ENCODE peak calls at places on chromosome 11, in five cellular contexts. One of them, this sample, is unnamed.

GRCh38 chr11:113618360-113618759 is 87.7 kb downstream of the TMPRSS5 start:
- DNase-seq in GM13977: no peak
- DNase-seq in NCI-H2171: no peak
- DNase-seq in AG08396: peak; percentile 22
- DNase-seq in activated naive CD4-positive, alpha-beta T cell: no peak
- DNase-seq in this sample: no peak

GRCh38 chr11:120964857-120965256 is 59.0 kb upstream of the TBCEL start:
- DNase-seq in activated naive CD4-positive, alpha-beta T cell: no peak
- DNase-seq in GM13977: no peak
- DNase-seq in NCI-H2171: no peak
- DNase-seq in AG08396: no peak
- DNase-seq in this sample: no peak

GRCh38 chr11:31646206-31646605 is 136.6 kb downstream of the ELP4 start:
- DNase-seq in AG08396: no peak
- DNase-seq in activated naive CD4-positive, alpha-beta T cell: no peak
- DNase-seq in GM13977: no peak
- DNase-seq in NCI-H2171: no peak
- DNase-seq in this sample: no peak

GRCh38 chr11:71542856-71543743 is 5.1 kb upstream of the KRTAP5-9 start:
- DNase-seq in activated naive CD4-positive, alpha-beta T cell: no peak
- DNase-seq in GM13977: no peak
- DNase-seq in AG08396: no peak
- DNase-seq in NCI-H2171: no peak
- DNase-seq in this sample: no peak

GRCh38 chr11:19338375-19338774 is 97.6 kb upstream of the E2F8 start:
- DNase-seq in GM13977: no peak
- DNase-seq in NCI-H2171: no peak
- DNase-seq in AG08396: no peak
- DNase-seq in activated naive CD4-positive, alpha-beta T cell: no peak
- DNase-seq in this sample: no peak

GRCh38 chr11:88404363-88404762 is 66.8 kb upstream of the CTSC start:
- DNase-seq in activated naive CD4-positive, alpha-beta T cell: no peak
- DNase-seq in GM13977: no peak
- DNase-seq in AG08396: no peak
- DNase-seq in NCI-H2171: no peak
- DNase-seq in this sample: no peak

GRCh38 chr11:118213774-118214173 is 11.0 kb downstream of the JAML start:
- DNase-seq in AG08396: no peak
- DNase-seq in NCI-H2171: no peak
- DNase-seq in activated naive CD4-positive, alpha-beta T cell: no peak
- DNase-seq in GM13977: no peak
- DNase-seq in this sample: no peak

GRCh38 chr11:59778122-59778521 is 22.9 kb downstream of the STX3 start:
- DNase-seq in GM13977: no peak
- DNase-seq in AG08396: no peak
- DNase-seq in activated naive CD4-positive, alpha-beta T cell: no peak
- DNase-seq in NCI-H2171: no peak
- DNase-seq in this sample: no peak

GRCh38 chr11:126646701-126647209 is 291.3 kb downstream of the ST3GAL4 start:
- DNase-seq in activated naive CD4-positive, alpha-beta T cell: no peak
- DNase-seq in NCI-H2171: no peak
- DNase-seq in AG08396: no peak
- DNase-seq in GM13977: no peak
- DNase-seq in this sample: no peak

GRCh38 chr11:116644948-116645305 is 127.9 kb downstream of the BUD13 start:
- DNase-seq in NCI-H2171: no peak
- DNase-seq in activated naive CD4-positive, alpha-beta T cell: no peak
- DNase-seq in GM13977: no peak
- DNase-seq in AG08396: no peak
- DNase-seq in this sample: no peak

GRCh38 chr11:534592-535518 is 521 bp downstream of the HRAS start:
- DNase-seq in NCI-H2171: no peak
- DNase-seq in AG08396: peak; percentile 58
- DNase-seq in activated naive CD4-positive, alpha-beta T cell: no peak
- DNase-seq in GM13977: peak; percentile 63
- DNase-seq in this sample: no peak

This sample was measured in osteocyte.